ENCODE peak calls at places on chromosomes 13 and 19, in seven cellular contexts. X is fibroblast of lung, O is AG04450, M is brain microvascular endothelial cell, Q is psoas muscle, H is uterus, F is astrocyte of the cerebellum. J is an unnamed sample.
A peak's percentile ranks its signal among the peaks of the same experiment; 100 is the strongest.

GRCh38 chr19:31519216-31519615 is 170.0 kb upstream of the TSHZ3 start:
- DNase-seq in X (no peak), O (no peak), M (no peak), Q (no peak), H (no peak), F (no peak), J (no peak)

GRCh38 chr19:6737873-6738725 is 719 bp upstream of the GPR108 start:
- DNase-seq in X (peak; percentile 76), O (peak; percentile 51), M (peak; percentile 88), Q (peak; percentile 96), H (peak; percentile 99), F (peak; percentile 49), J (peak; percentile 75)

GRCh38 chr19:7857727-7858701 is 16.2 kb downstream of the PRR36 start:
- DNase-seq in X (no peak), O (no peak), M (no peak), Q (peak; percentile 20), H (no peak), F (no peak), J (no peak)

GRCh38 chr13:32330438-32330837 is 15.1 kb downstream of the BRCA2 start:
- DNase-seq in X (peak; percentile 51), O (no peak), M (peak; percentile 35), Q (no peak), H (no peak), F (no peak), J (peak; percentile 90)

GRCh38 chr13:73064991-73065390 is 6.2 kb downstream of the KLF5 start:
- DNase-seq in X (no peak), O (no peak), M (no peak), Q (no peak), H (no peak), F (no peak), J (no peak)

GRCh38 chr13:114148521-114148855 is 16.1 kb upstream of the RASA3 start:
- DNase-seq in X (no peak), O (no peak), M (no peak), Q (no peak), H (no peak), F (no peak), J (no peak)

GRCh38 chr19:34082289-34083077 is 89.8 kb upstream of the LSM14A start:
- DNase-seq in X (no peak), O (no peak), M (no peak), Q (no peak), H (no peak), F (no peak), J (peak; percentile 3)

GRCh38 chr13:33017410-33017929 is 1.2 kb downstream of the KL start:
- DNase-seq in X (peak; percentile 55), O (no peak), M (no peak), Q (peak; percentile 65), H (peak; percentile 41), F (peak; percentile 15), J (no peak)

GRCh38 chr19:41449079-41449864 is 6.3 kb downstream of the ERICH4 start:
- DNase-seq in X (peak; percentile 44), O (peak; percentile 48), M (peak; percentile 60), Q (peak; percentile 84), H (peak; percentile 79), F (peak; percentile 34), J (peak; percentile 87)

GRCh38 chr19:51020988-51021651 is 1.6 kb upstream of the KLK10 start:
- DNase-seq in X (peak; percentile 32), O (peak; percentile 7), M (peak; percentile 49), Q (peak; percentile 0), H (no peak), F (peak; percentile 12), J (peak; percentile 64)

GRCh38 chr19:49110567-49110966 is 3.6 kb upstream of the LIN7B start:
- DNase-seq in X (peak; percentile 62), O (no peak), M (peak; percentile 15), Q (no peak), H (no peak), F (no peak), J (peak; percentile 67)

GRCh38 chr13:53010374-53011105 is 18.1 kb upstream of the OLFM4 start:
- DNase-seq in X (no peak), O (no peak), M (no peak), Q (no peak), H (no peak), F (no peak), J (no peak)

GRCh38 chr13:107906131-107906530 is 309.2 kb downstream of the LIG4 start:
- DNase-seq in X (no peak), O (no peak), M (no peak), Q (no peak), H (no peak), F (no peak), J (no peak)

GRCh38 chr19:19651076-19651475 is 7.6 kb upstream of the GMIP start:
- DNase-seq in X (no peak), O (no peak), M (no peak), Q (no peak), H (peak; percentile 11), F (no peak), J (no peak)

GRCh38 chr13:39602614-39603366 is at the start of gene LHFPL6:
- DNase-seq in X (peak; percentile 83), O (peak; percentile 41), M (peak; percentile 77), Q (peak; percentile 87), H (peak; percentile 84), F (peak; percentile 49), J (peak; percentile 94)

GRCh38 chr19:2014731-2015610 is 543 bp downstream of the BTBD2 start:
- DNase-seq in X (no peak), O (no peak), M (no peak), Q (no peak), H (no peak), F (no peak), J (no peak)

GRCh38 chr19:39172700-39173501 is 23.9 kb upstream of the NCCRP1 start:
- DNase-seq in X (no peak), O (no peak), M (no peak), Q (no peak), H (no peak), F (no peak), J (no peak)

GRCh38 chr19:41175825-41176734 is 16.9 kb upstream of the CYP2S1 start:
- DNase-seq in X (peak; percentile 83), O (peak; percentile 58), M (peak; percentile 69), Q (no peak), H (peak; percentile 40), F (peak; percentile 50), J (peak; percentile 65)

GRCh38 chr19:13343514-13343913 is 162.8 kb downstream of the CACNA1A start:
- DNase-seq in X (no peak), O (no peak), M (no peak), Q (no peak), H (no peak), F (no peak), J (no peak)

GRCh38 chr19:55369651-55370304 is 485 bp downstream of the IL11 start:
- DNase-seq in X (peak; percentile 79), O (peak; percentile 42), M (peak; percentile 74), Q (no peak), H (no peak), F (no peak), J (peak; percentile 91)

GRCh38 chr19:33311326-33311682 is 9.0 kb upstream of the CEBPA start:
- DNase-seq in X (no peak), O (no peak), M (no peak), Q (peak; percentile 59), H (no peak), F (no peak), J (no peak)

GRCh38 chr13:59445812-59446211 is 717.9 kb downstream of the DIAPH3 start:
- DNase-seq in X (no peak), O (no peak), M (no peak), Q (no peak), H (no peak), F (no peak), J (no peak)
- TF ChIP-seq CTCF in X (no peak), O (no peak), M (no peak), Q (no peak), H (no peak), F (no peak), J (no peak)

GRCh38 chr13:94344126-94344863 is 135.2 kb downstream of the DCT start:
- DNase-seq in X (peak; percentile 54), O (no peak), M (peak; percentile 74), Q (no peak), H (no peak), F (no peak), J (peak; percentile 62)
- TF ChIP-seq CTCF in X (no peak), O (no peak), M (no peak), Q (no peak), H (no peak), F (no peak), J (no peak)

GRCh38 chr13:78689011-78689410 is 30.1 kb upstream of the OBI1 start:
- DNase-seq in X (no peak), O (no peak), M (no peak), Q (no peak), H (no peak), F (no peak), J (no peak)
- TF ChIP-seq CTCF in X (no peak), O (no peak), M (no peak), Q (peak; percentile 4), H (no peak), F (peak; percentile 35), J (no peak)

DNA sequence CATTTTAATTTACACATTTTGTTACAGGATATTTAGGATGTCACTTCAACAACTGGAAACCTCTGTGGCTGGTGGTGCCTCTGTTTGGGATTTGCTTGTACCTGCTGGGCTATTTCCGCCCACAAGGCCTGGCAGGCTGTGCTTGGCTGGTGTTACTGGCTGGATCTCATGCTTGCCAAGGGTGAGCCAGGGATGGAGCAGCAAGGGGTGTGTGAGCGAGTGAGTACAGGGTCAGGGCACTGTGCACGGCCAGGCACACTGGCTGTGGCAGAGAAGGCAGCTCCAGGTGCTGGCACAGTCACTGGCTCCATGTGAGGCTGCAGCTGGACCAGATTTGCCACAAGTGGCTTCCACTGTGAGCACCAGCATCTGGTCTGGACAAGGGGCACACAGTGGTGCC is 1254.8 kb downstream of the SLITRK5 start:
- DNase-seq in X (no peak), O (no peak), M (no peak), Q (no peak), H (no peak), F (no peak), J (no peak)
- TF ChIP-seq CTCF in X (no peak), O (no peak), M (no peak), Q (no peak), H (no peak), F (no peak), J (no peak)

GRCh38 chr13:99258210-99258860 is at the start of gene GPR18:
- DNase-seq in X (no peak), O (no peak), M (no peak), Q (no peak), H (no peak), F (no peak), J (no peak)
- TF ChIP-seq CTCF in X (no peak), O (no peak), M (no peak), Q (no peak), H (no peak), F (no peak), J (no peak)

J was measured in foreskin fibroblast.